ENCODE peak calls at places on chromosomes 5 and 9, in eight cellular contexts. Y, I, D, M, R, V, G and F are unnamed samples.

GRCh38 chr9:13186091-13186490 is 93.4 kb downstream of the MPDZ start:
- DNase-seq in Y (peak), R (no peak), M (no peak), D (no peak), G (no peak), V (no peak), I (no peak), F (no peak)

GRCh38 chr9:108396618-108397017 is 459.2 kb downstream of the ACTL7B start:
- DNase-seq in G (no peak), D (no peak), I (no peak), Y (no peak), V (no peak), M (no peak), R (no peak), F (no peak)

GRCh38 chr9:134651226-134651905 is 9.8 kb downstream of the COL5A1 start:
- DNase-seq in R (no peak), D (no peak), G (no peak), V (no peak), M (no peak), Y (no peak), I (no peak), F (no peak)

GRCh38 chr9:105656131-105656921 is 5.9 kb upstream of the TAL2 start:
- DNase-seq in G (peak), R (peak), M (no peak), I (no peak), V (no peak), Y (no peak), D (no peak), F (no peak)

GRCh38 chr9:114285166-114285867 is 37.6 kb upstream of the ORM1 start:
- DNase-seq in V (peak), D (no peak), I (peak), G (peak), R (peak), M (no peak), Y (peak), F (peak)

GRCh38 chr5:150153957-150154617 is 1.6 kb downstream of the PDGFRB start:
- DNase-seq in R (peak), M (peak), Y (peak), V (no peak), D (no peak), G (no peak), I (peak), F (no peak)

GRCh38 chr5:4627887-4628286 is 512.2 kb upstream of the ADAMTS16 start:
- DNase-seq in V (no peak), M (no peak), G (no peak), I (no peak), Y (no peak), R (no peak), D (no peak), F (no peak)

GRCh38 chr5:112419596-112420110 is 576 bp upstream of the EPB41L4A start:
- DNase-seq in M (no peak), R (peak), V (no peak), Y (no peak), I (peak), D (peak), G (peak), F (peak)

GRCh38 chr5:169415948-169416347 is 115.0 kb upstream of the SLIT3 start:
- DNase-seq in G (no peak), Y (no peak), V (no peak), M (no peak), I (no peak), R (no peak), D (no peak), F (no peak)

GRCh38 chr5:12354686-12355085 is 450.4 kb upstream of the CTNND2 start:
- DNase-seq in V (no peak), R (no peak), I (no peak), D (no peak), M (no peak), Y (no peak), G (no peak), F (no peak)

DNA sequence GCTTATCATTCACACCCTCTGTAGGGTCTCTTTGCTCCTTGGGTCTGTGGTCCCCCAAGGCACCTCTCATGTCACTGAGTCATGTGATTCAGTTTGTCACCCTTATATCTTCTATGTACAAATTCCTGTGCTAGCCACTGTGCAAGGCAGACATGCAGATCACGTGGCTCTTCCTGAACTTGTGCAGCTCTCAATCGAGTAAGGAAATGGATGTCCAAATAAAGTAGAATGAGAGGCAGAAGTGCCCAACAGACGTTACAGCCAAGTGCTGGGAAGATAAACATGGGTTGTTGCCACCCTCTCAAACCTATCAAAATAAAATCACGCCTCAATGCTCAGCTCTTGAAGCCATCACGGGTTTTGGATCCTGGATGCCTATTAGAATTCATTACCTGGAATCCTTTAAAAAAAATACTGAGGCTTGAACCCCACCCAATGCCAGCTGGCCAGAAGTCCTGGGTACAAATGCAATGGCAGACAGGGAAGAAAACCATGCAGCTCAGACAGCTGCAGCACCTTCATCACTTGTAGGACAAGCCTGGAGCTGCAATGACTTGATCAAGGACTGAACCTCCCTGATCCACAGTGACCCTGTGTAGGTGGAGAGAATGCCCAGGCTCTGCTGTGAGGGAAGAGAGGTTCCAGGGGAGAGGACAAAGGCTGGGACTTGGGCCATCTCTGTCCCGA is 228.7 kb upstream of the DAP start:
- DNase-seq in Y (no peak), I (no peak), V (no peak), G (no peak), D (no peak), R (no peak), M (no peak), F (no peak)
- H3K4me2 ChIP-seq in Y (no peak), I (no peak), V (no peak), G (no peak), D (no peak), R (no peak), M (no peak), F (no peak)

GRCh38 chr9:4235951-4236804 is 63.7 kb downstream of the GLIS3 start:
- DNase-seq in R (peak), G (no peak), V (peak), M (no peak), Y (peak), D (no peak), I (peak), F (no peak)
- H3K4me2 ChIP-seq in R (peak), G (no peak), V (peak), M (no peak), Y (peak), D (no peak), I (peak), F (no peak)

GRCh38 chr9:116342941-116343340 is 189.3 kb downstream of the PAPPA start:
- DNase-seq in I (no peak), M (no peak), D (no peak), G (no peak), Y (no peak), V (peak), R (peak), F (no peak)
- H3K4me2 ChIP-seq in I (no peak), M (no peak), D (no peak), G (no peak), Y (no peak), V (no peak), R (no peak), F (no peak)

GRCh38 chr9:37949576-37949975 is 45.6 kb upstream of the SLC25A51 start:
- DNase-seq in G (no peak), V (peak), M (no peak), R (peak), D (no peak), I (no peak), Y (no peak), F (no peak)
- H3K4me2 ChIP-seq in G (no peak), V (no peak), M (no peak), R (no peak), D (no peak), I (no peak), Y (no peak), F (no peak)

GRCh38 chr5:98785244-98785643 is 11.8 kb downstream of the RGMB start:
- DNase-seq in V (no peak), M (no peak), R (no peak), Y (no peak), G (no peak), I (no peak), D (no peak), F (no peak)
- H3K4me2 ChIP-seq in V (peak), M (no peak), R (peak), Y (peak), G (no peak), I (no peak), D (no peak), F (no peak)

GRCh38 chr5:17022296-17022695 is 86.2 kb upstream of the MYO10 start:
- DNase-seq in G (no peak), R (peak), I (peak), Y (peak), D (no peak), V (no peak), M (no peak), F (no peak)

GRCh38 chr5:17019324-17019723 is 83.2 kb upstream of the MYO10 start:
- DNase-seq in D (no peak), R (peak), Y (no peak), G (no peak), I (peak), V (no peak), M (no peak), F (no peak)

GRCh38 chr5:17018871-17019270 is 82.8 kb upstream of the MYO10 start:
- DNase-seq in M (no peak), R (no peak), I (no peak), D (no peak), V (no peak), G (no peak), Y (no peak), F (no peak)

GRCh38 chr5:17021363-17021932 is 85.4 kb upstream of the MYO10 start:
- DNase-seq in M (no peak), R (peak), D (no peak), V (no peak), G (no peak), I (peak), Y (no peak), F (no peak)

DNA sequence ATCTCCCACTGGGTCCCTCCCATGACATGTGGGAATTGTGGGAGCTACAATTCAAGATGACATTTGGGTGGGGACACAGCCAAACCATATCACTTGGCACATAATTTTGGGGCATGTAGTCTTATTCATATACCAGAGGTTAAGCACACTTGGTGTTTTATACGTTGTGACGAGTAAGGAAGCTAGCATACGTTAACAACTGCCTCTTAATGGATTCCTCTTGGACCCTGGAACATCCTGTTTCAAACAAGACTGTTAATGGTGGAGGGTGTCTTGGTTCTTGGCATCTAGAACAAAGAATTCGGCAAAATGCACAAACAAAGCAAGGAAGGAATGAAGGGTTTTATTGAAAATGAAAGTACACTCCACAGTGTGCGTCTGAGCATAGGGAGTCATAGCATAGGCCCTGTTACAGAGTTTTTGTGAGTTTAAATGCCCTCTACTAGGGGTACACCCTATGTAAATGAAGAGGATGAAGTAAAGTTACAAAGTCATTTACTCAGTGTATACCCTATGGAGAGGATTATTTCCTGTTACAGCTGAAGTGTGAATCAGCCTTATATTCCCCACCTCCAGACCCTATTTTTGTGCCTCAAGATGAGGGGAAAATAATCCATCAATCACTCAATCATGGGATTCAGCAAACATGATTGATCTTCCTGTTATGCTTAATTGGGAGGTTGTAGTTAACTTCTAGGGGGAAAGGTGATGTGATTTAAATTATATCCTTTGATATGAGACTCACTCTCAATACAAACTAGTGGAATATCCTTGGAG is 84.7 kb upstream of the MYO10 start:
- DNase-seq in Y (no peak), V (no peak), G (no peak), R (no peak), M (no peak), D (no peak), I (peak), F (peak)
- H3K4me2 ChIP-seq in Y (peak), V (no peak), G (no peak), R (peak), M (no peak), D (no peak), I (no peak), F (peak)